ENCODE peak calls at places on chromosomes 13 and 19, in ten cellular contexts. W, G, E, X, D, L, A, Z, Q and J are unnamed samples.

GRCh38 chr13:50787316-50788195 is 55.9 kb downstream of the DLEU7 start:
- DNase-seq in W (no peak), D (no peak), L (no peak), Q (no peak), A (no peak), E (no peak), G (no peak), X (no peak), Z (no peak), J (no peak)

GRCh38 chr13:113468461-113469147 is 15.3 kb upstream of the ADPRHL1 start:
- DNase-seq in L (no peak), W (no peak), A (no peak), Q (no peak), D (no peak), G (no peak), Z (peak; percentile 68), E (no peak), X (no peak), J (no peak)

GRCh38 chr13:72150502-72150901 is 283.5 kb upstream of the DACH1 start:
- DNase-seq in L (no peak), Z (no peak), E (no peak), Q (no peak), A (no peak), W (no peak), X (no peak), D (no peak), G (no peak), J (no peak)

GRCh38 chr13:113110048-113110851 is 4.7 kb downstream of the F7 start:
- DNase-seq in L (no peak), E (peak; percentile 75), G (no peak), W (no peak), A (no peak), Z (no peak), X (no peak), Q (no peak), D (no peak), J (no peak)

GRCh38 chr19:35266904-35267817 is 1.6 kb upstream of the USF2 start:
- DNase-seq in W (peak; percentile 69), D (no peak), E (peak; percentile 68), Q (peak; percentile 67), X (peak; percentile 64), A (peak; percentile 5), Z (peak; percentile 49), L (peak; percentile 66), G (no peak), J (peak; percentile 45)

GRCh38 chr13:72960541-72960940 is 98.3 kb upstream of the KLF5 start:
- DNase-seq in D (no peak), W (no peak), X (no peak), A (no peak), L (no peak), E (no peak), G (peak; percentile 69), Q (no peak), Z (no peak), J (no peak)

GRCh38 chr13:23615677-23616076 is 45.5 kb downstream of the TNFRSF19 start:
- DNase-seq in D (no peak), G (no peak), Z (peak; percentile 82), Q (no peak), L (no peak), E (no peak), W (no peak), A (no peak), X (no peak), J (peak; percentile 82)

GRCh38 chr19:19224852-19225494 is 13.2 kb downstream of the NCAN start:
- DNase-seq in A (peak; percentile 53), D (peak; percentile 75), L (peak; percentile 54), G (peak; percentile 59), X (no peak), W (peak; percentile 37), Z (peak; percentile 91), Q (peak; percentile 97), E (no peak), J (peak; percentile 34)

GRCh38 chr19:6267552-6268381 is 12.0 kb downstream of the MLLT1 start:
- DNase-seq in E (no peak), D (no peak), W (no peak), L (no peak), Q (no peak), A (no peak), X (no peak), G (no peak), Z (no peak), J (no peak)

GRCh38 chr13:94063096-94063495 is 416.4 kb downstream of the DCT start:
- DNase-seq in D (no peak), G (no peak), Z (no peak), X (no peak), L (no peak), E (no peak), Q (no peak), A (no peak), W (no peak), J (no peak)

GRCh38 chr19:28061111-28061510 is 1151.8 kb downstream of the UQCRFS1 start:
- DNase-seq in Q (no peak), X (no peak), L (no peak), E (no peak), A (no peak), W (no peak), Z (no peak), D (no peak), G (no peak), J (no peak)

GRCh38 chr19:43624933-43625332 is 5.5 kb upstream of the ZNF428 start:
- DNase-seq in L (peak; percentile 36), W (peak; percentile 36), G (no peak), A (peak; percentile 73), D (peak; percentile 80), E (no peak), Z (peak; percentile 86), Q (peak; percentile 87), X (no peak), J (no peak)

GRCh38 chr19:31352782-31353651 is 3.8 kb upstream of the TSHZ3 start:
- DNase-seq in L (no peak), W (no peak), D (no peak), Z (peak; percentile 54), X (no peak), Q (no peak), A (no peak), E (peak; percentile 36), G (no peak), J (no peak)

GRCh38 chr19:31350693-31351211 is 1.5 kb upstream of the TSHZ3 start:
- DNase-seq in A (no peak), Q (peak; percentile 82), Z (peak; percentile 88), L (peak; percentile 68), G (peak; percentile 56), D (no peak), W (peak; percentile 62), X (peak; percentile 48), E (peak; percentile 87), J (peak; percentile 70)

GRCh38 chr19:31353826-31354225 is 4.6 kb upstream of the TSHZ3 start:
- DNase-seq in E (no peak), W (no peak), Q (no peak), A (no peak), G (no peak), D (no peak), X (no peak), L (no peak), Z (peak; percentile 56), J (no peak)

GRCh38 chr19:31351212-31352193 is 2.3 kb upstream of the TSHZ3 start:
- DNase-seq in L (peak; percentile 44), E (peak; percentile 74), Q (no peak), Z (peak; percentile 68), W (peak; percentile 36), D (no peak), A (no peak), X (peak; percentile 51), G (peak; percentile 66), J (peak; percentile 68)

DNA sequence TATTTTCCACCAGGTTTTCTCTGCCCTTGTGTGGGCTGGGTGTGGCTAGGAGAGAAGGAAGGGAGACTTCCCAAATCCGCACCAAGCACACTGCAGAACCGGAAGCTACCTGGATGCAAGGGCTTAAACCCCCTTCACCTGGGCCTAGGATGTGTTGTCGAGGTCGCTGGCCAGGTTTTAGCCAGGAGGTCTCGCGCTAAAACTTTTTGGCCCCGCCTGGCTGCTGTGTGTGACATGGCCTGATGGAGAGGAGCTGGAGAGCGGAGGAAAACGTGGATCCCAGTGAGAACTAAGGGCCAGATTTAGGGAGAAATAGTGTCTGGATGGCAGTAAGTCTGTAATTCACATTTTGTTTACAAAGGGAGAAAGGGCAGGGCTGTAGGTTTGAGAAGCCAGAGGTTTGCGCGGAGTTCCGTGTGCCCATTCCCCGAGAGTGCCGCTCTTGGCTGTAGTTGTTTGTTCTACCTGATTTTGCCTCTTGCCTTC is 3.1 kb upstream of the TSHZ3 start:
- DNase-seq in A (no peak), Q (no peak), W (no peak), X (no peak), L (no peak), G (no peak), Z (peak; percentile 38), E (peak; percentile 19), D (no peak), J (no peak)
- H3K4me1 ChIP-seq in A (peaks cover 56% of the 10 kb centered on the region), Q (no peaks in the 10 kb centered on the region), W (no peaks in the 10 kb centered on the region), X (peaks cover 7% of the 10 kb centered on the region), L (peaks cover 57% of the 10 kb centered on the region), G (peaks cover 18% of the 10 kb centered on the region), Z (peaks cover 44% of the 10 kb centered on the region), E (peaks cover 12% of the 10 kb centered on the region), D (peaks cover 33% of the 10 kb centered on the region), J (peaks cover 6% of the 10 kb centered on the region)

DNA sequence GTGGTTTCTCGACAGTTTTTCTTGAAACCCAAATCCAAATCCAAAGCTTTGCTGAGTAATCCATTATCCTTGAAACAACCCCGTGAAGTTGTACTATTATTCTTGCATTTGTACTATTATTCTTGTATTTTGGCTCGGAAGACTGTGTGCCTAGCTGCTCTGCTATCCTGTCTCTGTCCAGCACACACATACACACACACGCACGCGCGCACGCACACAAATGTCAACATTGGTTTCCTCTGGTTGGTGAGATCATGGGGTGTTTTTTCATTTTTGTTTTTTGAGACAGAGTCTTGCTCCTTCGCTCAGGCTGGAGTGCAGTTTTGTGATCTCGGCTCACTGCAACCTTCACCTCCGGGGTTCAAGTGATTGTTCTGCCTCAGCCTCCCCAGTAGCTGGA is 14.9 kb upstream of the KLK4 start:
- DNase-seq in X (no peak), E (no peak), D (no peak), G (no peak), W (no peak), L (no peak), A (no peak), Z (no peak), Q (no peak), J (no peak)
- H3K27me3 ChIP-seq in X (no peaks in the 10 kb centered on the region), E (peaks cover 53% of the 10 kb centered on the region), D (no peaks in the 10 kb centered on the region), G (no peaks in the 10 kb centered on the region), W (peaks cover 32% of the 10 kb centered on the region), L (peaks cover 89% of the 10 kb centered on the region), A (no peaks in the 10 kb centered on the region), Z (peaks cover 62% of the 10 kb centered on the region), Q (peaks cover 20% of the 10 kb centered on the region), J (no peaks in the 10 kb centered on the region)

GRCh38 chr13:30905932-30906383 is at the start of gene MEDAG:
- DNase-seq in E (no peak), X (peak; percentile 81), A (no peak), D (no peak), W (peak; percentile 77), L (peak; percentile 85), Q (no peak), G (no peak), Z (no peak), J (no peak)
- H3K4me3 ChIP-seq in E (no peak within 1 kb of the TSS), X (peak within 1 kb of the TSS; percentile 43), A (no peak within 1 kb of the TSS), D (no peak within 1 kb of the TSS), W (peak within 1 kb of the TSS; percentile 60), L (peak within 1 kb of the TSS; percentile 71), Q (no peak within 1 kb of the TSS), G (no peak within 1 kb of the TSS), Z (no peak within 1 kb of the TSS), J (no peak within 1 kb of the TSS)

GRCh38 chr19:40798997-40799557 is at the start of gene EGLN2:
- DNase-seq in E (peak; percentile 98), W (no peak), Q (peak; percentile 95), X (no peak), A (no peak), D (no peak), G (no peak), Z (no peak), L (no peak), J (no peak)
- H3K4me1 ChIP-seq in E (peaks cover 35% of the 10 kb centered on the region), W (peaks cover 38% of the 10 kb centered on the region), Q (peaks cover 50% of the 10 kb centered on the region), X (peaks cover 38% of the 10 kb centered on the region), A (peaks cover 43% of the 10 kb centered on the region), D (peaks cover 42% of the 10 kb centered on the region), G (peaks cover 48% of the 10 kb centered on the region), Z (peaks cover 25% of the 10 kb centered on the region), L (peaks cover 56% of the 10 kb centered on the region), J (no peaks in the 10 kb centered on the region)